ENCODE peak calls at places on chromosome 4, in eight cellular contexts. One of them, this sample, is unnamed.

GRCh38 chr4:63505714-63506460 is 903.4 kb downstream of the TECRL start:
- DNase-seq in H1: peak
- DNase-seq in A549: no peak
- DNase-seq in heart left ventricle: no peak
- DNase-seq in HCT116: no peak
- DNase-seq in suprapubic skin: no peak
- DNase-seq in tibial nerve: no peak
- DNase-seq in IMR-90: no peak
- DNase-seq in this sample: no peak

GRCh38 chr4:155376387-155377268 is at the start of gene MAP9:
- DNase-seq in heart left ventricle: peak
- DNase-seq in H1: peak
- DNase-seq in suprapubic skin: peak
- DNase-seq in IMR-90: peak
- DNase-seq in A549: peak
- DNase-seq in tibial nerve: peak
- DNase-seq in HCT116: no peak
- DNase-seq in this sample: peak

GRCh38 chr4:41095192-41095872 is 119.0 kb downstream of the APBB2 start:
- DNase-seq in IMR-90: no peak
- DNase-seq in heart left ventricle: no peak
- DNase-seq in tibial nerve: no peak
- DNase-seq in HCT116: no peak
- DNase-seq in H1: no peak
- DNase-seq in suprapubic skin: no peak
- DNase-seq in A549: no peak
- DNase-seq in this sample: no peak

GRCh38 chr4:117971406-117971805 is 62.9 kb upstream of the NDST3 start:
- DNase-seq in IMR-90: no peak
- DNase-seq in heart left ventricle: no peak
- DNase-seq in HCT116: no peak
- DNase-seq in H1: no peak
- DNase-seq in suprapubic skin: no peak
- DNase-seq in tibial nerve: no peak
- DNase-seq in A549: no peak
- DNase-seq in this sample: no peak

GRCh38 chr4:182023469-182023868 is 219.7 kb upstream of the TENM3 start:
- DNase-seq in IMR-90: no peak
- DNase-seq in H1: no peak
- DNase-seq in HCT116: no peak
- DNase-seq in heart left ventricle: no peak
- DNase-seq in A549: no peak
- DNase-seq in tibial nerve: no peak
- DNase-seq in suprapubic skin: no peak
- DNase-seq in this sample: no peak

GRCh38 chr4:140344111-140344510 is 29.3 kb upstream of the SCOC start:
- DNase-seq in tibial nerve: no peak
- DNase-seq in A549: no peak
- DNase-seq in HCT116: no peak
- DNase-seq in H1: no peak
- DNase-seq in suprapubic skin: no peak
- DNase-seq in IMR-90: no peak
- DNase-seq in heart left ventricle: no peak
- DNase-seq in this sample: no peak

GRCh38 chr4:134552063-134552462 is 350.5 kb upstream of the PABPC4L start:
- DNase-seq in HCT116: no peak
- DNase-seq in heart left ventricle: no peak
- DNase-seq in tibial nerve: no peak
- DNase-seq in suprapubic skin: no peak
- DNase-seq in IMR-90: no peak
- DNase-seq in H1: no peak
- DNase-seq in A549: no peak
- DNase-seq in this sample: no peak

GRCh38 chr4:54541426-54542118 is 116.2 kb upstream of the KIT start:
- DNase-seq in tibial nerve: no peak
- DNase-seq in HCT116: no peak
- DNase-seq in heart left ventricle: no peak
- DNase-seq in A549: no peak
- DNase-seq in IMR-90: peak
- DNase-seq in suprapubic skin: no peak
- DNase-seq in H1: no peak
- DNase-seq in this sample: no peak

GRCh38 chr4:139940600-139940999 is 213.4 kb downstream of the MAML3 start:
- DNase-seq in A549: no peak
- DNase-seq in H1: no peak
- DNase-seq in heart left ventricle: no peak
- DNase-seq in suprapubic skin: no peak
- DNase-seq in tibial nerve: no peak
- DNase-seq in HCT116: no peak
- DNase-seq in IMR-90: no peak
- DNase-seq in this sample: no peak

GRCh38 chr4:123557857-123558536 is 161.4 kb downstream of the SPRY1 start:
- DNase-seq in IMR-90: no peak
- DNase-seq in heart left ventricle: no peak
- DNase-seq in A549: no peak
- DNase-seq in tibial nerve: no peak
- DNase-seq in HCT116: no peak
- DNase-seq in H1: no peak
- DNase-seq in suprapubic skin: no peak
- DNase-seq in this sample: no peak

GRCh38 chr4:164438321-164438720 is 315.6 kb upstream of the SMIM31 start:
- DNase-seq in tibial nerve: no peak
- DNase-seq in HCT116: no peak
- DNase-seq in IMR-90: peak
- DNase-seq in A549: no peak
- DNase-seq in H1: no peak
- DNase-seq in suprapubic skin: no peak
- DNase-seq in heart left ventricle: no peak
- DNase-seq in this sample: no peak

GRCh38 chr4:18075823-18076433 is 54.4 kb upstream of the LCORL start:
- DNase-seq in A549: peak
- DNase-seq in tibial nerve: peak
- DNase-seq in H1: peak
- DNase-seq in heart left ventricle: peak
- DNase-seq in IMR-90: peak
- DNase-seq in suprapubic skin: no peak
- DNase-seq in HCT116: peak
- DNase-seq in this sample: peak

GRCh38 chr4:52838729-52839722 is 23.1 kb upstream of the RASL11B start:
- DNase-seq in IMR-90: no peak
- DNase-seq in H1: no peak
- DNase-seq in HCT116: no peak
- DNase-seq in suprapubic skin: no peak
- DNase-seq in tibial nerve: no peak
- DNase-seq in heart left ventricle: no peak
- DNase-seq in A549: no peak
- DNase-seq in this sample: no peak

GRCh38 chr4:75714681-75715080 is 9.7 kb upstream of the USO1 start:
- DNase-seq in A549: no peak
- DNase-seq in heart left ventricle: no peak
- DNase-seq in tibial nerve: no peak
- DNase-seq in IMR-90: no peak
- DNase-seq in suprapubic skin: no peak
- DNase-seq in HCT116: no peak
- DNase-seq in H1: peak
- DNase-seq in this sample: no peak

GRCh38 chr4:27176400-27176799 is 315.8 kb downstream of the STIM2 start:
- DNase-seq in HCT116: peak
- DNase-seq in IMR-90: peak
- DNase-seq in suprapubic skin: no peak
- DNase-seq in A549: peak
- DNase-seq in heart left ventricle: peak
- DNase-seq in tibial nerve: no peak
- DNase-seq in H1: peak
- DNase-seq in this sample: no peak

GRCh38 chr4:181528570-181529184 is 714.5 kb upstream of the TENM3 start:
- DNase-seq in HCT116: peak
- DNase-seq in suprapubic skin: no peak
- DNase-seq in tibial nerve: peak
- DNase-seq in H1: peak
- DNase-seq in heart left ventricle: peak
- DNase-seq in A549: peak
- DNase-seq in IMR-90: peak
- DNase-seq in this sample: peak

GRCh38 chr4:99144070-99144469 is at the start of gene ADH4:
- DNase-seq in heart left ventricle: no peak
- DNase-seq in tibial nerve: no peak
- DNase-seq in A549: no peak
- DNase-seq in HCT116: no peak
- DNase-seq in IMR-90: peak
- DNase-seq in H1: no peak
- DNase-seq in suprapubic skin: no peak
- DNase-seq in this sample: no peak

GRCh38 chr4:145216532-145216931 is 36.1 kb upstream of the OTUD4 start:
- DNase-seq in tibial nerve: no peak
- DNase-seq in HCT116: peak
- DNase-seq in A549: peak
- DNase-seq in suprapubic skin: no peak
- DNase-seq in H1: no peak
- DNase-seq in heart left ventricle: no peak
- DNase-seq in IMR-90: peak
- DNase-seq in this sample: no peak

GRCh38 chr4:147479817-147480216 is 1.1 kb upstream of the EDNRA start:
- DNase-seq in IMR-90: peak
- DNase-seq in HCT116: no peak
- DNase-seq in heart left ventricle: peak
- DNase-seq in H1: no peak
- DNase-seq in suprapubic skin: peak
- DNase-seq in A549: no peak
- DNase-seq in tibial nerve: peak
- DNase-seq in this sample: no peak

GRCh38 chr4:78410225-78410624 is 141.3 kb upstream of the ANXA3 start:
- DNase-seq in suprapubic skin: no peak
- DNase-seq in heart left ventricle: no peak
- DNase-seq in tibial nerve: no peak
- DNase-seq in H1: no peak
- DNase-seq in IMR-90: no peak
- DNase-seq in A549: no peak
- DNase-seq in HCT116: no peak
- DNase-seq in this sample: no peak

GRCh38 chr4:155552180-155552579 is 114.5 kb upstream of the GUCY1A1 start:
- DNase-seq in IMR-90: peak
- DNase-seq in A549: no peak
- DNase-seq in HCT116: no peak
- DNase-seq in heart left ventricle: no peak
- DNase-seq in H1: no peak
- DNase-seq in tibial nerve: no peak
- DNase-seq in suprapubic skin: no peak
- DNase-seq in this sample: no peak

DNA sequence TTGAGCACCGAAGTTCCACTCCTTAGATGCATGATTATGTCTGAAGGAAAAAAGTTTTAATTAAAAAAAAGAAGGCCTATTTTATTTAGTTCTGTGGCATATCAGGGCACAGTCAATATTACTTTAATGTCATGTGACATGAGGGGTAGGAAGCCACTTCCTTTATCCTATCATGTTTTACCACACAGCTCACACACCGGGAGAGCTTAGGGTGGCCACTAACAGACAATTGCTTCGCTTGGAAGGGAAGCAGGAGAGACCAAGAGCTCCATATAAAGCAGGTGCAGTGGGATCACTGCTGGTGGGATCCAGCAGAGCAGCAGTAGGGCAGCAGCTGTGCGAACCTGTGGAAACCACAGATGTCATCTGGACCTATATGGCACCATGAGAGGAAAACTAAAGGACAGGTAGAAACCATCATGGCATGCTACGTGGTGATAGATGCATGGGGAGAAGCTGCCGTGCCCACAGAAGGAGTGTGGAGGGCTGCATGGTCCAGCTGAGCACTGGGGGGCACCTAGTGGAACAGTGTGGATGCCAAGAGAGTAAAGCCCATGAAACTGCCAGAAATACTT is 52.0 kb downstream of the DTHD1 start:
- DNase-seq in A549: no peak
- DNase-seq in HCT116: no peak
- DNase-seq in H1: no peak
- DNase-seq in IMR-90: no peak
- DNase-seq in heart left ventricle: no peak
- DNase-seq in suprapubic skin: no peak
- DNase-seq in tibial nerve: no peak
- DNase-seq in this sample: no peak
- TF ChIP-seq POLR2A in A549: no peak
- TF ChIP-seq POLR2A in HCT116: no peak
- TF ChIP-seq POLR2A in H1: no peak
- TF ChIP-seq POLR2A in IMR-90: no peak
- TF ChIP-seq POLR2A in heart left ventricle: no peak
- TF ChIP-seq POLR2A in suprapubic skin: no peak
- TF ChIP-seq POLR2A in tibial nerve: no peak
- TF ChIP-seq POLR2A in this sample: no peak

DNA sequence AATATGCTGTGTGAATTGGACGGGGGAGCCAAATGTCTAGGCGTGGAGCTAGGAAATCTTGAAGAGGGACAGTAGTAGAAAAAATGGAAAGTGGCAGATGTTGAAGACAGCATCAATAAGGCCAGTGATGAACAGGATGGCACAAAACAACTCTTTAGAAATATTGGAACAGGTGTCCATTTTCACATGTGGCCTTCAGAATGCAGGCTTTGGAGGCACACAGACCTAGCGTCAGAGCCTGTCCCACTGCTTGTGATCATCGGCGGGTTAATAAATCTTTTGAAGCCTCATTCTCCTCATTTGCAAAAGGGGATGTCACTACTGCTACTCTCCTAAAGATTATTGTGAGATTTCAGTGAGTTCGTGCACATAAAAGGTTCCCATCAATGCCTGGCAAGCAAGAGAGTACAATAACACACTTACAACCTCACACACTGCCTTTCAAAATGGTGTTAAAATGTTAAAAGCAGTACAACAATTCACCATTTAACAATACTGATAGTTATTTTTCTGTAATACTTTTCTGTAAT is 2.4 kb downstream of the PDLIM3 start:
- DNase-seq in tibial nerve: no peak
- DNase-seq in HCT116: no peak
- DNase-seq in IMR-90: no peak
- DNase-seq in suprapubic skin: no peak
- DNase-seq in heart left ventricle: no peak
- DNase-seq in A549: no peak
- DNase-seq in H1: no peak
- DNase-seq in this sample: no peak
- TF ChIP-seq POLR2A in tibial nerve: no peak
- TF ChIP-seq POLR2A in HCT116: no peak
- TF ChIP-seq POLR2A in IMR-90: no peak
- TF ChIP-seq POLR2A in suprapubic skin: no peak
- TF ChIP-seq POLR2A in heart left ventricle: no peak
- TF ChIP-seq POLR2A in A549: no peak
- TF ChIP-seq POLR2A in H1: no peak
- TF ChIP-seq POLR2A in this sample: no peak

GRCh38 chr4:38667005-38667771 is 3.2 kb downstream of the KLF3 start:
- DNase-seq in H1: peak
- DNase-seq in A549: peak
- DNase-seq in heart left ventricle: peak
- DNase-seq in suprapubic skin: peak
- DNase-seq in HCT116: peak
- DNase-seq in tibial nerve: peak
- DNase-seq in IMR-90: peak
- DNase-seq in this sample: no peak
- TF ChIP-seq POLR2A in H1: peak
- TF ChIP-seq POLR2A in A549: no peak
- TF ChIP-seq POLR2A in heart left ventricle: no peak
- TF ChIP-seq POLR2A in suprapubic skin: peak
- TF ChIP-seq POLR2A in HCT116: peak
- TF ChIP-seq POLR2A in tibial nerve: peak
- TF ChIP-seq POLR2A in IMR-90: peak
- TF ChIP-seq POLR2A in this sample: no peak

GRCh38 chr4:678331-678734 is 4.0 kb downstream of the MYL5 start:
- DNase-seq in heart left ventricle: no peak
- DNase-seq in IMR-90: no peak
- DNase-seq in HCT116: no peak
- DNase-seq in H1: no peak
- DNase-seq in suprapubic skin: no peak
- DNase-seq in tibial nerve: no peak
- DNase-seq in A549: no peak
- DNase-seq in this sample: no peak
- TF ChIP-seq POLR2A in heart left ventricle: no peak
- TF ChIP-seq POLR2A in IMR-90: no peak
- TF ChIP-seq POLR2A in HCT116: no peak
- TF ChIP-seq POLR2A in H1: no peak
- TF ChIP-seq POLR2A in suprapubic skin: no peak
- TF ChIP-seq POLR2A in tibial nerve: no peak
- TF ChIP-seq POLR2A in A549: no peak
- TF ChIP-seq POLR2A in this sample: no peak